ENCODE peak calls at places on chromosomes 16 and 17, in six cellular contexts. One of them, this sample, is unnamed.

GRCh38 chr16:11439216-11439615 is 94.0 kb downstream of the RMI2 start:
- DNase-seq in H1: no peak
- DNase-seq in K562: no peak
- DNase-seq in HepG2: no peak
- DNase-seq in SK-N-SH: no peak
- DNase-seq in GM12878: no peak
- DNase-seq in this sample: no peak

GRCh38 chr17:47946516-47946915 is 5.1 kb downstream of the PNPO start:
- DNase-seq in H1: no peak
- DNase-seq in HepG2: no peak
- DNase-seq in SK-N-SH: no peak
- DNase-seq in K562: no peak
- DNase-seq in GM12878: no peak
- DNase-seq in this sample: no peak

GRCh38 chr16:3364774-3365427 is 9.2 kb downstream of the OR2C1 start:
- DNase-seq in GM12878: peak; percentile 50
- DNase-seq in HepG2: peak; percentile 94
- DNase-seq in SK-N-SH: peak; percentile 85
- DNase-seq in K562: no peak
- DNase-seq in H1: no peak
- DNase-seq in this sample: peak; percentile 91

GRCh38 chr16:85332175-85332574 is 219.9 kb upstream of the CIBAR2 start:
- DNase-seq in GM12878: no peak
- DNase-seq in SK-N-SH: no peak
- DNase-seq in HepG2: no peak
- DNase-seq in K562: no peak
- DNase-seq in H1: no peak
- DNase-seq in this sample: no peak

GRCh38 chr17:80963812-80964211 is 27.8 kb upstream of the CHMP6 start:
- DNase-seq in H1: no peak
- DNase-seq in SK-N-SH: no peak
- DNase-seq in GM12878: no peak
- DNase-seq in K562: no peak
- DNase-seq in HepG2: no peak
- DNase-seq in this sample: no peak

GRCh38 chr17:9050801-9051401 is 29.6 kb downstream of the NTN1 start:
- DNase-seq in SK-N-SH: no peak
- DNase-seq in GM12878: no peak
- DNase-seq in H1: peak; percentile 59
- DNase-seq in HepG2: no peak
- DNase-seq in K562: no peak
- DNase-seq in this sample: no peak

GRCh38 chr16:21989141-21989540 is 11.8 kb downstream of the PDZD9 start:
- DNase-seq in HepG2: no peak
- DNase-seq in H1: no peak
- DNase-seq in SK-N-SH: no peak
- DNase-seq in GM12878: no peak
- DNase-seq in K562: no peak
- DNase-seq in this sample: no peak

GRCh38 chr16:7456221-7456620 is 123.6 kb downstream of the RBFOX1 start:
- DNase-seq in SK-N-SH: no peak
- DNase-seq in GM12878: no peak
- DNase-seq in HepG2: no peak
- DNase-seq in H1: no peak
- DNase-seq in K562: no peak
- DNase-seq in this sample: no peak

GRCh38 chr16:87418216-87418615 is 26.1 kb downstream of the MAP1LC3B start:
- DNase-seq in GM12878: no peak
- DNase-seq in HepG2: no peak
- DNase-seq in SK-N-SH: no peak
- DNase-seq in K562: no peak
- DNase-seq in H1: no peak
- DNase-seq in this sample: no peak

GRCh38 chr17:37740861-37741260 is 4.0 kb downstream of the HNF1B start:
- DNase-seq in SK-N-SH: no peak
- DNase-seq in GM12878: no peak
- DNase-seq in H1: no peak
- DNase-seq in K562: no peak
- DNase-seq in HepG2: no peak
- DNase-seq in this sample: no peak

GRCh38 chr16:3431779-3432219 is 11.5 kb downstream of the ZNF597 start:
- DNase-seq in GM12878: no peak
- DNase-seq in SK-N-SH: peak; percentile 51
- DNase-seq in HepG2: no peak
- DNase-seq in K562: peak; percentile 62
- DNase-seq in H1: no peak
- DNase-seq in this sample: peak; percentile 96

GRCh38 chr17:34675143-34675542 is 95.8 kb downstream of the TMEM132E start:
- DNase-seq in HepG2: no peak
- DNase-seq in H1: peak; percentile 7
- DNase-seq in SK-N-SH: no peak
- DNase-seq in GM12878: no peak
- DNase-seq in K562: no peak
- DNase-seq in this sample: no peak

GRCh38 chr17:65366102-65366844 is 195.2 kb downstream of the AXIN2 start:
- DNase-seq in SK-N-SH: no peak
- DNase-seq in HepG2: no peak
- DNase-seq in K562: no peak
- DNase-seq in GM12878: no peak
- DNase-seq in H1: no peak
- DNase-seq in this sample: no peak

GRCh38 chr17:37493249-37494027 is 3.7 kb downstream of the DUSP14 start:
- DNase-seq in K562: no peak
- DNase-seq in SK-N-SH: no peak
- DNase-seq in HepG2: peak; percentile 19
- DNase-seq in H1: no peak
- DNase-seq in GM12878: no peak
- DNase-seq in this sample: no peak

GRCh38 chr17:72666519-72666874 is 426.0 kb downstream of the SLC39A11 start:
- DNase-seq in SK-N-SH: no peak
- DNase-seq in GM12878: no peak
- DNase-seq in HepG2: peak; percentile 77
- DNase-seq in H1: no peak
- DNase-seq in K562: no peak
- DNase-seq in this sample: no peak

GRCh38 chr17:56902350-56902749 is 11.5 kb downstream of the TRIM25 start:
- DNase-seq in GM12878: no peak
- DNase-seq in K562: no peak
- DNase-seq in SK-N-SH: no peak
- DNase-seq in HepG2: no peak
- DNase-seq in H1: no peak
- DNase-seq in this sample: no peak

GRCh38 chr17:52678211-52678610 is 519.7 kb upstream of the CA10 start:
- DNase-seq in SK-N-SH: no peak
- DNase-seq in HepG2: no peak
- DNase-seq in H1: no peak
- DNase-seq in GM12878: no peak
- DNase-seq in K562: no peak
- DNase-seq in this sample: no peak

GRCh38 chr16:69469807-69470561 is 45.6 kb downstream of the CYB5B start:
- DNase-seq in SK-N-SH: no peak
- DNase-seq in K562: no peak
- DNase-seq in HepG2: no peak
- DNase-seq in GM12878: peak; percentile 90
- DNase-seq in H1: no peak
- DNase-seq in this sample: no peak

GRCh38 chr17:9290226-9290613 is 268.9 kb downstream of the NTN1 start:
- DNase-seq in HepG2: no peak
- DNase-seq in K562: no peak
- DNase-seq in GM12878: no peak
- DNase-seq in H1: no peak
- DNase-seq in SK-N-SH: no peak
- DNase-seq in this sample: no peak

GRCh38 chr17:72471296-72471695 is 350.5 kb downstream of the SOX9 start:
- DNase-seq in H1: no peak
- DNase-seq in GM12878: no peak
- DNase-seq in SK-N-SH: no peak
- DNase-seq in HepG2: no peak
- DNase-seq in K562: no peak
- DNase-seq in this sample: no peak

GRCh38 chr17:74987418-74987908 is at the start of gene CDR2L:
- DNase-seq in H1: peak; percentile 97
- DNase-seq in K562: peak; percentile 97
- DNase-seq in GM12878: peak; percentile 48
- DNase-seq in SK-N-SH: peak; percentile 98
- DNase-seq in HepG2: peak; percentile 86
- DNase-seq in this sample: peak; percentile 90

GRCh38 chr17:68418876-68419275 is 38.4 kb downstream of the WIPI1 start:
- DNase-seq in SK-N-SH: no peak
- DNase-seq in GM12878: no peak
- DNase-seq in K562: no peak
- DNase-seq in HepG2: no peak
- DNase-seq in H1: no peak
- DNase-seq in this sample: no peak
- TF ChIP-seq GABPA in SK-N-SH: no peak
- TF ChIP-seq GABPA in GM12878: no peak
- TF ChIP-seq GABPA in K562: no peak
- TF ChIP-seq GABPA in HepG2: no peak
- TF ChIP-seq GABPA in H1: no peak
- TF ChIP-seq GABPA in this sample: no peak

DNA sequence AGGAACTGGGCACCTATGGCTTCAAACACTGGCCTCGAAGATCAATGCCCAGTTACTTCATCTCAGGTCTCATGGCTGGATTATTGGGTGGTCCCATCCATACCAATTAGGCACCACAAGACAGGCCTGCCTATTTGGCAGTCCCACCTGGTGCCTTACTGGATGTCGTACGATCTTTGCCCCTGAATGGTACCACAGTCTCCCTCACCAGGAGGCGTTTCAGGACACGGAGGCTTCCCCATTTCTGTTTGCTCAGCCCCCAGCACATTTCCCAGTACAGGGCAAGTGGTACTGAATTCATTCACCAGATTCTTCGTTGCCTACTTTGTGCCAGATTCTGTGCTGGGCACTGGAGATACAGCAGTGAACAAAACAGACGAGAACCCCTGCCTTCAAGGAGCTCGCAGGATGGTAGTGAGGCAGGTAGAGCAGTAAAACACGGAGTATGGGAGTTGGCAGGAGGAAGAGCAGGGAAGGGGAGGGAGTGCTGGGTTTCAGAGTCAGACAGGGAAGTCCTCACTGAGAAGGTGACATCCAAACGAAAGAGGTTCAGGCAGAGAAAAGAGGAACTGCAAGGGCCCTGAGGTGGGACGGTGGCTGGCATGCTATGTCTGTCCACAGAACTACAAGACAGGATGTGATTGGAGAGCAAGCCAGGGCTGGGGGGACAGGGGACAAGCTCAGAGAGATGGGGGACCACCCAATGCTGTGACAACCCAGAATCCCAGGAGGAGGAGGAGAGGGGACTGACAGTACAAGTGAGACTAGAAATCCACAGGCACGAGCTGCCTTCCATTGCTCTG is 99.7 kb downstream of the RAB11FIP4 start:
- DNase-seq in K562: no peak
- DNase-seq in SK-N-SH: no peak
- DNase-seq in HepG2: no peak
- DNase-seq in GM12878: peak; percentile 71
- DNase-seq in H1: no peak
- DNase-seq in this sample: peak; percentile 56
- TF ChIP-seq GABPA in K562: no peak
- TF ChIP-seq GABPA in SK-N-SH: no peak
- TF ChIP-seq GABPA in HepG2: no peak
- TF ChIP-seq GABPA in GM12878: no peak
- TF ChIP-seq GABPA in H1: no peak
- TF ChIP-seq GABPA in this sample: no peak

GRCh38 chr16:81204794-81205680 is 33.5 kb upstream of the BCO1 start:
- DNase-seq in H1: peak; percentile 55
- DNase-seq in SK-N-SH: peak; percentile 62
- DNase-seq in GM12878: peak; percentile 11
- DNase-seq in K562: peak; percentile 57
- DNase-seq in HepG2: peak; percentile 61
- DNase-seq in this sample: peak; percentile 8
- TF ChIP-seq GABPA in H1: no peak
- TF ChIP-seq GABPA in SK-N-SH: no peak
- TF ChIP-seq GABPA in GM12878: no peak
- TF ChIP-seq GABPA in K562: no peak
- TF ChIP-seq GABPA in HepG2: no peak
- TF ChIP-seq GABPA in this sample: no peak

DNA sequence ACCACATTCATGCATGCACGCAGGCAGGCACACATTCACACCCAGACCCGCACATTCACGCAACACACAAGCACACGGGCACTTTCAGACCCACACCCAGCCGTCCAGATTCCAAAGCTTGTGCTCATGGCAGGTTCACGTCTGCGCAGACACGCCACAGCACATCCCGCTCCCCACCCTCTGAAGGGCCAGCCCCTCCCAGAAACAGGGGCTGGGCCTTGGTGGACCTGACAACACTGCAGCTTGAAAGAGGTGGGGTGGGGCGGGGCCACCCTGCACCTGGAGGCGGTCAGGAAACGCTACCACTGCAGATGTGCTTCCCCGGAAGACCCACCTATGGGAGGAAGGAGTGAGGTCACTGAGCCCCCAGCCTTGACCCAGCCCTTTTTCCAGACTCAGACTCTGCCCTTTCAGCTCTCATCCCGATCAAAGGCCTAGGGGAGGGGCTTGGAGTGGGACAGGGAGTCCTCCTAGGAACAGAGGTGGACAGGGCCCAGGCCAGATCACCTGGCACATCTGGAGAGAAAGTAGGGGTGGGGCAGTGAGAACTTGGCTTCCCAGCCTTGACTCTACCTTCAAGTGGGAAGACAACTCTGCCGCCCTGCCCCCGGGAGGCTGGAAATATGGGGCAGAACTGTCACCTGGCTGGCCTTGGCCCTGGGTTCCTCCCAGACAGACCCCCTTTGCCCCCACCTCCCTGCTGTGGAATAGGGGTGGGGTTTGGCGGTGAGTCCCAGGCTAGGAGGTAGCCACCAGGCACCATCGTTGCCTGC is 11.0 kb downstream of the P3H4 start:
- DNase-seq in HepG2: peak; percentile 86
- DNase-seq in SK-N-SH: peak; percentile 18
- DNase-seq in K562: peak; percentile 67
- DNase-seq in GM12878: no peak
- DNase-seq in H1: peak; percentile 87
- DNase-seq in this sample: no peak
- TF ChIP-seq GABPA in HepG2: peak; percentile 19
- TF ChIP-seq GABPA in SK-N-SH: no peak
- TF ChIP-seq GABPA in K562: no peak
- TF ChIP-seq GABPA in GM12878: no peak
- TF ChIP-seq GABPA in H1: no peak
- TF ChIP-seq GABPA in this sample: no peak